ENCODE peak calls at places on chromosome 10, in four cellular contexts. I is K562, Q is GM12878, R is HL-60. G is an unnamed sample.

GRCh38 chr10:31320179-31320597 is 1.2 kb downstream of the ZEB1 start:
- DNase-seq in I (peak), Q (no peak), R (peak), G (peak)

GRCh38 chr10:124632064-124632531 is 112.1 kb downstream of the FAM53B start:
- DNase-seq in I (no peak), Q (no peak), R (no peak), G (no peak)

GRCh38 chr10:122494833-122495232 is 33.5 kb downstream of the HTRA1 start:
- DNase-seq in I (no peak), Q (no peak), R (no peak), G (no peak)

GRCh38 chr10:92222603-92223275 is 68.1 kb downstream of the CPEB3 start:
- DNase-seq in I (no peak), Q (no peak), R (no peak), G (no peak)

GRCh38 chr10:25130911-25131310 is 43.9 kb upstream of the GPR158 start:
- DNase-seq in I (no peak), Q (no peak), R (no peak), G (no peak)

GRCh38 chr10:30553625-30554442 is 75.7 kb downstream of the LYZL2 start:
- DNase-seq in I (peak), Q (no peak), R (no peak), G (no peak)

GRCh38 chr10:65861249-65861648 is 1064.6 kb upstream of the LRRTM3 start:
- DNase-seq in I (no peak), Q (peak), R (no peak), G (no peak)

GRCh38 chr10:89846786-89847185 is 145.4 kb downstream of the KIF20B start:
- DNase-seq in I (no peak), Q (no peak), R (no peak), G (no peak)

GRCh38 chr10:34715511-34716187 is 99.4 kb downstream of the PARD3 start:
- DNase-seq in I (no peak), Q (no peak), R (no peak), G (no peak)

GRCh38 chr10:59536151-59536550 is 173.5 kb downstream of the SLC16A9 start:
- DNase-seq in I (no peak), Q (no peak), R (no peak), G (no peak)

GRCh38 chr10:48444266-48444665 is 137.8 kb downstream of the MAPK8 start:
- DNase-seq in I (no peak), Q (no peak), R (no peak), G (no peak)

GRCh38 chr10:124565565-124566221 is 104.1 kb downstream of the LHPP start:
- DNase-seq in I (peak), Q (no peak), R (no peak), G (peak)

GRCh38 chr10:86601956-86602592 is 52.3 kb upstream of the OPN4 start:
- DNase-seq in I (no peak), Q (no peak), R (no peak), G (no peak)

GRCh38 chr10:42936580-42936979 is 140.3 kb upstream of the RET start:
- DNase-seq in I (no peak), Q (no peak), R (no peak), G (no peak)

GRCh38 chr10:62728479-62728878 is 76.0 kb upstream of the ADO start:
- DNase-seq in I (no peak), Q (no peak), R (peak), G (no peak)
- TF ChIP-seq SPI1 in I (no peak), Q (no peak), R (no peak), G (no peak)

DNA sequence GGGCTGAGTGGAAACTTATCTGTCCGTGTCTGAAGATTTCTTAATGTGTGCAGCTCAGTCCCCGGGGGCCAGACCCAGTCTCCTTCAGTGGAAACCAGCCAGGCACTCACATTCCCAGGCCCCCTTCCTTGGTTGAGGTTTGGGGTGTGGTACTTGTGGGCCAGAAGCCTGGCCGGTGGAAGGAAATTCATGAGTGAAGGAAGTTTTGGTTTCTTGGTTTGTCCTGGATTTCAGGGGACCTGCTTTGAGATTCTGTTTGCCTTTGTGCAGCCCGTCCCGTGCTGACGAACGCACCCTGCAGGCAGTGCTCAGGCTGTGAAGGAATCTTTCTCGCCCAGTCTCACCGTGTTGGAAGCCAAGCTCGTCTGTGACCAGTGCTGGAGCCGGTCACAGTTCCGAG is 2.9 kb downstream of the INPP5A start:
- DNase-seq in I (no peak), Q (no peak), R (no peak), G (no peak)
- TF ChIP-seq SPI1 in I (no peak), Q (no peak), R (no peak), G (no peak)

DNA sequence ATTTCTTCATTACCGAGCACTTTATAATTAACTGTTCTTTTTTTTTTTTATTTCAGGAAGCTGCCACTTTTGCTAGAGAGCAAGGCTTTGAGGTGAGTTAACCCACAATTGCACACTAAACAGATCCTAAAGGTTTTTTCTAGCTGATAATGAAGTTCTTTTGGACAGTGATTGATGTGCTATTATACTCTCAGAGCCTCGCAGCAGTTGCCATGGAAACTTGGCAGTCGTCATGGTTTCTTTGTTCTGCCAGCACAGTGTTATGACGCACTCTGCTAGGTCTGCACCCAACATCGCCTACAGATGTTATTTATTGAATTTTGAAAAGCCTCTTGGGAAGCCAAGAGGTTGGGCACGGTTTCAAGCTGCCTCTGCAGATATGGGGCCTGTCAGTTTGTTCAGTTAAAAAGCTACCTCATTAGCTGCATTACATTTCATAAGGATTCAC is 237.2 kb upstream of the KAT6B start:
- DNase-seq in I (peak), Q (peak), R (no peak), G (no peak)
- TF ChIP-seq SPI1 in I (no peak), Q (no peak), R (no peak), G (no peak)

DNA sequence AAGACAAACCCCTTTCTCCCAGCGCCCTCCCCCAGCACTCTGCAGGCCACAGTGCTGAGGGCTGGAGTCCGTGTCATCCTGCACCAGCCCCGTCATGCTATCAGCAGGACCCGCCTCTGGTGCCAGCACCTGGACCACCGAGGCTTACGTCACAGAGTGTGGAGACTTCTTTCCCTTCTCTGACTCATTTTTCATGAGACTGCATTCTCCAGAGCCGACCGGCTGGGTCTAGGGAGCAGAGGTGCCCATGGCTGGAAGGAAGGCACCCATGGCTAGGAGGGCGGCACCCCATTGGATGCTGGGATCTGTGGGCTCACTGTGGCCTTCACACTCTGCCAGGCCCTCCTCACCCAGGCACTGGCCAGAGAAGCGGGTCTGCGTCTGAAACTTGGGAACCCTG is 53.3 kb downstream of the CFAP46 start:
- DNase-seq in I (no peak), Q (no peak), R (no peak), G (no peak)
- TF ChIP-seq SPI1 in I (no peak), Q (no peak), R (no peak), G (no peak)

GRCh38 chr10:80530251-80530650 is 7.5 kb upstream of the SH2D4B start:
- DNase-seq in I (no peak), Q (no peak), R (peak), G (no peak)

GRCh38 chr10:80528901-80529300 is 8.8 kb upstream of the SH2D4B start:
- DNase-seq in I (no peak), Q (no peak), R (no peak), G (no peak)

GRCh38 chr10:80530816-80531215 is 6.9 kb upstream of the SH2D4B start:
- DNase-seq in I (no peak), Q (no peak), R (no peak), G (no peak)

GRCh38 chr10:80528185-80528700 is 9.5 kb upstream of the SH2D4B start:
- DNase-seq in I (no peak), Q (no peak), R (no peak), G (no peak)

GRCh38 chr10:80529604-80530003 is 8.1 kb upstream of the SH2D4B start:
- DNase-seq in I (no peak), Q (no peak), R (no peak), G (no peak)
- TF ChIP-seq SPI1 in I (no peak), Q (no peak), R (peak), G (no peak)

DNA sequence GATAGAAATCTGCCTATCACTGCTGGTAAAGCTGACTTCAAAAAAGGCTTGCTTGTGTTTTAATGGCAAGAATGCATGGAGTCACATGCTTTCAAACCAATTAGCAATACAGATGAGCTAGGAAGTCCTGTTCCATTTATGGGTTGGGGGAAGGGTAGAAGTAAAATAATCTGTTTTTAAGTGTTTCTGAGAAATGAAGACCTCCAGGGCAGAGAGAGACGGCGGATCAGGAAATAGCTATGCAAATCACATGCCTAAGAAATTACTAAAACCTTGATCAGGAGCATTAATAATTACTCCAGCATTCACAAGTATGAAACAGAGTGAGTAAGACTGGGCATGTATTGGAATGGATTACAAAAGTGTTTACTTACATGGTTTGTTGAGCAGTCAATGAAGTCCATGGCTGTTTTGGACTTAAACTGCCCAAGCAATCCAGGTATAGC is 142.0 kb downstream of the ARID5B start:
- DNase-seq in I (no peak), Q (no peak), R (no peak), G (no peak)
- TF ChIP-seq SPI1 in I (no peak), Q (no peak), R (no peak), G (no peak)

GRCh38 chr10:94138391-94138790 is 144.7 kb downstream of the PLCE1 start:
- DNase-seq in I (no peak), Q (no peak), R (no peak), G (no peak)
- TF ChIP-seq SPI1 in I (no peak), Q (no peak), R (no peak), G (no peak)

GRCh38 chr10:99357691-99358090 is 28.5 kb downstream of the CNNM1 start:
- DNase-seq in I (no peak), Q (no peak), R (no peak), G (no peak)
- TF ChIP-seq SPI1 in I (no peak), Q (no peak), R (no peak), G (no peak)

G was measured in GM12891.